ENCODE peak calls at places on chromosome 14, in five cellular contexts. U is HepG2, J is GM12878, N is SK-N-SH, Q is K562. Y is an unnamed sample.

GRCh38 chr14:58947156-58947555 is 241.3 kb upstream of the DAAM1 start:
- DNase-seq in Q (no peak), U (no peak), J (no peak), N (no peak), Y (no peak)

GRCh38 chr14:50778757-50779483 is 52.0 kb downstream of the NIN start:
- DNase-seq in N (no peak), U (no peak), J (no peak), Q (no peak), Y (no peak)

GRCh38 chr14:52481864-52482263 is 70.4 kb downstream of the TXNDC16 start:
- DNase-seq in U (no peak), J (no peak), N (no peak), Q (no peak), Y (no peak)

GRCh38 chr14:75847584-75847983 is 134.2 kb downstream of the TGFB3 start:
- DNase-seq in Q (no peak), J (no peak), N (no peak), U (no peak), Y (no peak)

GRCh38 chr14:100467046-100467750 is 120.0 kb downstream of the BEGAIN start:
- DNase-seq in N (no peak), U (no peak), J (no peak), Q (no peak), Y (no peak)

GRCh38 chr14:90569606-90570462 is 173.0 kb downstream of the CALM1 start:
- DNase-seq in U (no peak), N (no peak), Q (no peak), J (no peak), Y (no peak)

GRCh38 chr14:92247937-92248336 is 75.0 kb upstream of the SLC24A4 start:
- DNase-seq in U (no peak), Q (no peak), J (no peak), N (no peak), Y (no peak)

GRCh38 chr14:76769636-76770292 is 8.5 kb downstream of the VASH1 start:
- DNase-seq in U (no peak), J (no peak), Q (no peak), N (no peak), Y (peak)

GRCh38 chr14:30058401-30058800 is 130.8 kb upstream of the PRKD1 start:
- DNase-seq in N (no peak), Q (no peak), J (no peak), U (no peak), Y (no peak)

GRCh38 chr14:26138764-26139445 is 458.9 kb downstream of the NOVA1 start:
- DNase-seq in Q (no peak), U (no peak), J (no peak), N (no peak), Y (no peak)

GRCh38 chr14:38948576-38948975 is 154.5 kb downstream of the SEC23A start:
- DNase-seq in U (no peak), Q (no peak), N (no peak), J (no peak), Y (no peak)

GRCh38 chr14:38948171-38948570 is 154.9 kb downstream of the SEC23A start:
- DNase-seq in Q (no peak), U (no peak), J (no peak), N (no peak), Y (no peak)

GRCh38 chr14:38941485-38941884 is 161.6 kb downstream of the SEC23A start:
- DNase-seq in U (peak), Q (no peak), N (no peak), J (no peak), Y (no peak)

GRCh38 chr14:38947343-38947742 is 155.7 kb downstream of the SEC23A start:
- DNase-seq in Q (no peak), J (no peak), N (no peak), U (no peak), Y (no peak)

GRCh38 chr14:38944691-38945090 is 158.3 kb downstream of the SEC23A start:
- DNase-seq in Q (no peak), J (no peak), U (no peak), N (no peak), Y (no peak)
- TF ChIP-seq TAF1 in Q (no peak), J (no peak), U (no peak), N (no peak), Y (no peak)

DNA sequence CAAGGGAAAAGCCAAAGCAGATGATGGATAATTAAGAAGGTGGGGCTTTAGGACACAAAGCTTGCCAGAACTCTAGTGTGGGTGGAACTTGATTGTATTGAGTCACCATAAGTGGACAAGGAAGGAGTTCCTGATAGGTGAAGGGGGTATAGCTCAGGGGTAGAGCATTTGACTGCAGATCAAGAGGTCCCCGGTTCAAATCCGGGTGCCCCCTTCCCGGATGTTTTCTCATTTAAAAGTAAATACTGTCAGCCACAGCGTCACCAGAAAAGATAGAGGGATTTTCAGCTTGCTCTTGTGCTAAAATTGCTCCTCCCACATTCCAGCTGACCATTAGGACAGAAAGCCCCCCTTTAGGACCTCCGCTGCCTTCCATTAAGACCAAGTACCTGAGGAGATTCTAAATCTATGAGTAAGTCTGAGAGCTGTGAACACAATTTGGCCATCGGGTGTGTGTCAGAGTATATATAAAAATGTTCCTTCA is 36.6 kb downstream of the DCAF4 start:
- DNase-seq in J (no peak), U (peak), Q (peak), N (no peak), Y (peak)
- TF ChIP-seq RFX5 in J (no peak), U (no peak), Q (no peak), N (no peak), Y (no peak)

DNA sequence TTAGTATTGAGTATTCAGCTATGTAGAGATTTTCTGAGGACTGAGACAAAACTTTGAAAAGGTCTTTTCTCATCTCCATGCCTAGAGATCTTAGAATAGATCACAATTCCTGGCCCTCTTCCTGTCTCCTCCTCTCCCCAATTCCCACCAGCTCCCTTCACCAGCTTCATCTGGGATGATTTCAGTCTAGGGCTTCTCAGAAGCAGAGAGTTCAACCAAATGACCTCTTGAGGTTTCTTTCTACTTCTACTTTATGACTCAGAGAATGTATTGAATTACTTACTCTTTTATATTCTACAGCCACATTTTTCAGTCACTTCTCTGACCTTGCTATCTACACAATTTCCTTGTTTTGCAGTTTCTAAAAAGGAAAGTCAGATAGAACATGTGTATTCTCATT is 19.4 kb upstream of the SNX6 start:
- DNase-seq in J (no peak), Q (peak), U (no peak), N (no peak), Y (no peak)
- TF ChIP-seq TAF1 in J (no peak), Q (no peak), U (no peak), N (no peak), Y (no peak)

DNA sequence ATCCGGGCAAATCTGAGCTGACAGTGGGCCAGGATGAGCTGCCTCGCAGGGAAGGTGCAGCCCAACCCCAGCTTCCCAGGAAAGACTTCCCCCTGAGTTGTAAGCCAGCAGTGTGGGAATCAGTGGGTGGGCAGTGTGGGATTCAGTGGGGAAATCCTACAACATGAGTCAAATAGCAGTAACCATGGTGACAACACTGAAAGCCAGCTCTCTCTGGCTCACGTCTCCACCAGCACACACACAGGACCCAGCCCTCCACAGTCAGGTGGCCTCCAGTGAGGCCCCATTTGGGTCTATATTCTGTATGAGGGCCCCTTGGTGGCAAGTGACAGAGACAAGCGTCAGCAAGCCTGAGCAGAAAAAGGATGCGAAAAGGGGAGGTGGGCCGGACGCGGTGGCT is 6.0 kb upstream of the LGALS3 start:
- DNase-seq in Q (no peak), U (no peak), N (peak), J (no peak), Y (no peak)
- TF ChIP-seq RFX5 in Q (no peak), U (no peak), N (no peak), J (no peak), Y (no peak)

GRCh38 chr14:104149617-104150141 is 11.3 kb downstream of the KIF26A start:
- DNase-seq in J (no peak), Q (no peak), U (no peak), N (peak), Y (no peak)
- TF ChIP-seq TAF1 in J (no peak), Q (no peak), U (no peak), N (no peak), Y (no peak)

DNA sequence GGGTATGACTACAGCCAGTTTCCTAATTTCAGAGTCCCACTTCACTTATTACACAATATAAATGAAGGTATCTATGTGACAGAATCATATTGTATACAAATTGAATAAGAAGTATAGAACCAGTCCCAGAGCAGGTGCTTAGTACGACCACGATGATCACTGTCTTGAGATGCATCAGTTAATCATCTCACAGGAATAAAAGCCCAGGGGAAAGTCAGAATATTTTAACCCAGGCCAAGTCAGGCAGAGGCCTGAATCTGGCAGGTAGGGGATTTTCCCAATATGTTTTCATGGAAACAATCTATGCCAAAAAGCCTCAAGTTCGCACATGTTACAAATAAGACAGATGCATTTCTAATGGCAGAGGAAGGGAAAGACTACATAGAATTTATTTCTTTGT is 758.4 kb downstream of the BCL11B start:
- DNase-seq in N (no peak), J (no peak), Q (no peak), U (no peak), Y (no peak)
- TF ChIP-seq RFX5 in N (no peak), J (no peak), Q (no peak), U (no peak), Y (no peak)

DNA sequence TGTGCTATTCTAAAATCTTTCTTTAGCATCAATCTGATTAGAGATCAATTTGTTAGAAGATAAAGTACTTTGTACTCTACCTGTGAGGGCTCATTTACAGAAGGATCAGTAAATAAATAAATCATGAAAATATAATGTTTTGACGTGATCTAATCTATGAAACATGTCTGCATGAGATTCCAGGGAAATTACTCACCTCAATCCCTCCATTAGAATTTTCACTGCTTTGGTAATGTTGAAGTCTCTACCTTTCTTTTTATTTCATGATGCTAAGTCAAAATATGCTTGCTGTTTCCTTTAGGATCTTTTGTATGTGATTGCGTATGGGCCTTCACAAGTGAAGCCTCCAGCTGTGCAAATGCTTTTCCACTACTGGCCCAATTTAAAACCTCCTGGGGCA is 66.1 kb downstream of the UNC79 start:
- DNase-seq in U (no peak), N (no peak), J (no peak), Q (no peak), Y (no peak)
- TF ChIP-seq TAF1 in U (no peak), N (no peak), J (no peak), Q (no peak), Y (no peak)

Y was measured in H1.